ENCODE peak calls at places on chromosomes 2 and 18, in six cellular contexts. One of them, this sample, is unnamed.

GRCh38 chr2:223950448-223951347 is 5.6 kb upstream of the WDFY1 start:
- DNase-seq in CD4-positive, alpha-beta memory T cell: no peak
- DNase-seq in HTR-8/SVneo: no peak
- DNase-seq in activated T-cell treated with anti-CD3 and anti-CD28 coated beads, Interleukin-2, amount 50 U/mL, for 48 hours: no peak
- DNase-seq in occipital lobe: no peak
- DNase-seq in A549: no peak
- DNase-seq in this sample: peak; percentile 2

GRCh38 chr18:52426041-52426440 is 86.0 kb downstream of the DCC start:
- DNase-seq in HTR-8/SVneo: no peak
- DNase-seq in CD4-positive, alpha-beta memory T cell: no peak
- DNase-seq in occipital lobe: no peak
- DNase-seq in A549: no peak
- DNase-seq in activated T-cell treated with anti-CD3 and anti-CD28 coated beads, Interleukin-2, amount 50 U/mL, for 48 hours: no peak
- DNase-seq in this sample: no peak

GRCh38 chr2:187614756-187615155 is 60.5 kb upstream of the TFPI start:
- DNase-seq in occipital lobe: no peak
- DNase-seq in activated T-cell treated with anti-CD3 and anti-CD28 coated beads, Interleukin-2, amount 50 U/mL, for 48 hours: no peak
- DNase-seq in A549: no peak
- DNase-seq in HTR-8/SVneo: peak; percentile 10
- DNase-seq in CD4-positive, alpha-beta memory T cell: no peak
- DNase-seq in this sample: no peak

GRCh38 chr2:238510911-238511613 is 84.3 kb downstream of the ASB1 start:
- DNase-seq in A549: no peak
- DNase-seq in occipital lobe: no peak
- DNase-seq in activated T-cell treated with anti-CD3 and anti-CD28 coated beads, Interleukin-2, amount 50 U/mL, for 48 hours: no peak
- DNase-seq in HTR-8/SVneo: no peak
- DNase-seq in CD4-positive, alpha-beta memory T cell: no peak
- DNase-seq in this sample: no peak

GRCh38 chr2:232013701-232014353 is 52.3 kb downstream of the DIS3L2 start:
- DNase-seq in occipital lobe: no peak
- DNase-seq in CD4-positive, alpha-beta memory T cell: no peak
- DNase-seq in A549: no peak
- DNase-seq in activated T-cell treated with anti-CD3 and anti-CD28 coated beads, Interleukin-2, amount 50 U/mL, for 48 hours: peak; percentile 24
- DNase-seq in HTR-8/SVneo: peak; percentile 77
- DNase-seq in this sample: no peak

GRCh38 chr18:43780782-43781340 is 503.6 kb upstream of the SYT4 start:
- DNase-seq in A549: no peak
- DNase-seq in CD4-positive, alpha-beta memory T cell: no peak
- DNase-seq in occipital lobe: no peak
- DNase-seq in HTR-8/SVneo: peak; percentile 17
- DNase-seq in activated T-cell treated with anti-CD3 and anti-CD28 coated beads, Interleukin-2, amount 50 U/mL, for 48 hours: no peak
- DNase-seq in this sample: no peak

GRCh38 chr2:1722692-1723091 is 21.6 kb downstream of the PXDN start:
- DNase-seq in CD4-positive, alpha-beta memory T cell: no peak
- DNase-seq in HTR-8/SVneo: no peak
- DNase-seq in A549: no peak
- DNase-seq in occipital lobe: no peak
- DNase-seq in activated T-cell treated with anti-CD3 and anti-CD28 coated beads, Interleukin-2, amount 50 U/mL, for 48 hours: no peak
- DNase-seq in this sample: no peak

GRCh38 chr2:39573276-39573675 is 92.4 kb upstream of the TMEM178A start:
- DNase-seq in HTR-8/SVneo: no peak
- DNase-seq in A549: no peak
- DNase-seq in occipital lobe: no peak
- DNase-seq in activated T-cell treated with anti-CD3 and anti-CD28 coated beads, Interleukin-2, amount 50 U/mL, for 48 hours: no peak
- DNase-seq in CD4-positive, alpha-beta memory T cell: no peak
- DNase-seq in this sample: no peak

GRCh38 chr2:26521054-26521912 is 43.4 kb upstream of the OTOF start:
- DNase-seq in occipital lobe: no peak
- DNase-seq in CD4-positive, alpha-beta memory T cell: no peak
- DNase-seq in HTR-8/SVneo: peak; percentile 46
- DNase-seq in A549: peak; percentile 69
- DNase-seq in activated T-cell treated with anti-CD3 and anti-CD28 coated beads, Interleukin-2, amount 50 U/mL, for 48 hours: peak; percentile 31
- DNase-seq in this sample: peak; percentile 38

GRCh38 chr2:160269803-160270570 is 69.9 kb upstream of the ITGB6 start:
- DNase-seq in activated T-cell treated with anti-CD3 and anti-CD28 coated beads, Interleukin-2, amount 50 U/mL, for 48 hours: peak; percentile 80
- DNase-seq in HTR-8/SVneo: peak; percentile 89
- DNase-seq in CD4-positive, alpha-beta memory T cell: peak; percentile 69
- DNase-seq in occipital lobe: peak; percentile 79
- DNase-seq in A549: peak; percentile 92
- DNase-seq in this sample: no peak

GRCh38 chr2:196555161-196555560 is 84.4 kb upstream of the CCDC150 start:
- DNase-seq in activated T-cell treated with anti-CD3 and anti-CD28 coated beads, Interleukin-2, amount 50 U/mL, for 48 hours: no peak
- DNase-seq in CD4-positive, alpha-beta memory T cell: no peak
- DNase-seq in occipital lobe: no peak
- DNase-seq in A549: no peak
- DNase-seq in HTR-8/SVneo: no peak
- DNase-seq in this sample: no peak

GRCh38 chr2:172931923-172932520 is 143.6 kb upstream of the MAP3K20 start:
- DNase-seq in A549: peak; percentile 68
- DNase-seq in occipital lobe: peak; percentile 34
- DNase-seq in HTR-8/SVneo: peak; percentile 49
- DNase-seq in activated T-cell treated with anti-CD3 and anti-CD28 coated beads, Interleukin-2, amount 50 U/mL, for 48 hours: peak; percentile 74
- DNase-seq in CD4-positive, alpha-beta memory T cell: peak; percentile 36
- DNase-seq in this sample: no peak

GRCh38 chr18:24811963-24812681 is 351.7 kb downstream of the HRH4 start:
- DNase-seq in HTR-8/SVneo: no peak
- DNase-seq in CD4-positive, alpha-beta memory T cell: no peak
- DNase-seq in occipital lobe: no peak
- DNase-seq in activated T-cell treated with anti-CD3 and anti-CD28 coated beads, Interleukin-2, amount 50 U/mL, for 48 hours: no peak
- DNase-seq in A549: no peak
- DNase-seq in this sample: no peak

GRCh38 chr2:98049991-98050519 is 36.9 kb upstream of the VWA3B start:
- DNase-seq in HTR-8/SVneo: no peak
- DNase-seq in activated T-cell treated with anti-CD3 and anti-CD28 coated beads, Interleukin-2, amount 50 U/mL, for 48 hours: no peak
- DNase-seq in CD4-positive, alpha-beta memory T cell: no peak
- DNase-seq in occipital lobe: no peak
- DNase-seq in A549: no peak
- DNase-seq in this sample: no peak

GRCh38 chr2:149330127-149331022 is at the start of gene LYPD6:
- DNase-seq in CD4-positive, alpha-beta memory T cell: no peak
- DNase-seq in activated T-cell treated with anti-CD3 and anti-CD28 coated beads, Interleukin-2, amount 50 U/mL, for 48 hours: no peak
- DNase-seq in A549: peak; percentile 68
- DNase-seq in occipital lobe: peak; percentile 40
- DNase-seq in HTR-8/SVneo: peak; percentile 72
- DNase-seq in this sample: peak; percentile 6

GRCh38 chr2:240127351-240127750 is 8.8 kb downstream of the COPS9 start:
- DNase-seq in A549: no peak
- DNase-seq in HTR-8/SVneo: no peak
- DNase-seq in CD4-positive, alpha-beta memory T cell: no peak
- DNase-seq in occipital lobe: no peak
- DNase-seq in activated T-cell treated with anti-CD3 and anti-CD28 coated beads, Interleukin-2, amount 50 U/mL, for 48 hours: peak; percentile 8
- DNase-seq in this sample: no peak

GRCh38 chr2:237590272-237591020 is at the start of gene RAB17:
- DNase-seq in A549: peak; percentile 48
- DNase-seq in occipital lobe: no peak
- DNase-seq in activated T-cell treated with anti-CD3 and anti-CD28 coated beads, Interleukin-2, amount 50 U/mL, for 48 hours: no peak
- DNase-seq in CD4-positive, alpha-beta memory T cell: no peak
- DNase-seq in HTR-8/SVneo: no peak
- DNase-seq in this sample: no peak

GRCh38 chr2:223460774-223461211 is 141.4 kb downstream of the SCG2 start:
- DNase-seq in activated T-cell treated with anti-CD3 and anti-CD28 coated beads, Interleukin-2, amount 50 U/mL, for 48 hours: no peak
- DNase-seq in occipital lobe: no peak
- DNase-seq in HTR-8/SVneo: peak; percentile 56
- DNase-seq in CD4-positive, alpha-beta memory T cell: no peak
- DNase-seq in A549: peak; percentile 37
- DNase-seq in this sample: no peak

GRCh38 chr2:12637754-12638153 is 79.0 kb upstream of the TRIB2 start:
- DNase-seq in occipital lobe: no peak
- DNase-seq in A549: no peak
- DNase-seq in HTR-8/SVneo: no peak
- DNase-seq in activated T-cell treated with anti-CD3 and anti-CD28 coated beads, Interleukin-2, amount 50 U/mL, for 48 hours: no peak
- DNase-seq in CD4-positive, alpha-beta memory T cell: no peak
- DNase-seq in this sample: no peak

GRCh38 chr2:56348382-56348781 is 164.6 kb downstream of the CCDC85A start:
- DNase-seq in A549: no peak
- DNase-seq in occipital lobe: no peak
- DNase-seq in activated T-cell treated with anti-CD3 and anti-CD28 coated beads, Interleukin-2, amount 50 U/mL, for 48 hours: no peak
- DNase-seq in HTR-8/SVneo: no peak
- DNase-seq in CD4-positive, alpha-beta memory T cell: no peak
- DNase-seq in this sample: no peak

GRCh38 chr2:223269386-223269785 is 217.4 kb downstream of the KCNE4 start:
- DNase-seq in occipital lobe: no peak
- DNase-seq in A549: no peak
- DNase-seq in HTR-8/SVneo: no peak
- DNase-seq in CD4-positive, alpha-beta memory T cell: no peak
- DNase-seq in activated T-cell treated with anti-CD3 and anti-CD28 coated beads, Interleukin-2, amount 50 U/mL, for 48 hours: no peak
- DNase-seq in this sample: no peak

GRCh38 chr2:220887271-220887870 is 684.7 kb downstream of the EPHA4 start:
- DNase-seq in A549: no peak
- DNase-seq in activated T-cell treated with anti-CD3 and anti-CD28 coated beads, Interleukin-2, amount 50 U/mL, for 48 hours: no peak
- DNase-seq in CD4-positive, alpha-beta memory T cell: no peak
- DNase-seq in HTR-8/SVneo: no peak
- DNase-seq in occipital lobe: no peak
- DNase-seq in this sample: no peak

GRCh38 chr2:107062173-107062572 is 176.2 kb upstream of the ST6GAL2 start:
- DNase-seq in activated T-cell treated with anti-CD3 and anti-CD28 coated beads, Interleukin-2, amount 50 U/mL, for 48 hours: no peak
- DNase-seq in A549: peak; percentile 5
- DNase-seq in occipital lobe: no peak
- DNase-seq in CD4-positive, alpha-beta memory T cell: no peak
- DNase-seq in HTR-8/SVneo: no peak
- DNase-seq in this sample: no peak

GRCh38 chr2:177551989-177552413 is 159.4 kb downstream of the AGPS start:
- DNase-seq in HTR-8/SVneo: no peak
- DNase-seq in CD4-positive, alpha-beta memory T cell: no peak
- DNase-seq in occipital lobe: peak; percentile 49
- DNase-seq in A549: peak; percentile 25
- DNase-seq in activated T-cell treated with anti-CD3 and anti-CD28 coated beads, Interleukin-2, amount 50 U/mL, for 48 hours: no peak
- DNase-seq in this sample: no peak

GRCh38 chr2:148614024-148614331 is 30.6 kb upstream of the EPC2 start:
- DNase-seq in A549: no peak
- DNase-seq in CD4-positive, alpha-beta memory T cell: no peak
- DNase-seq in occipital lobe: no peak
- DNase-seq in activated T-cell treated with anti-CD3 and anti-CD28 coated beads, Interleukin-2, amount 50 U/mL, for 48 hours: no peak
- DNase-seq in HTR-8/SVneo: no peak
- DNase-seq in this sample: no peak

GRCh38 chr2:216735086-216735485 is 39.7 kb upstream of the IGFBP5 start:
- DNase-seq in occipital lobe: no peak
- DNase-seq in A549: no peak
- DNase-seq in activated T-cell treated with anti-CD3 and anti-CD28 coated beads, Interleukin-2, amount 50 U/mL, for 48 hours: no peak
- DNase-seq in HTR-8/SVneo: no peak
- DNase-seq in CD4-positive, alpha-beta memory T cell: no peak
- DNase-seq in this sample: no peak